ENCODE peak calls at places on chromosomes 12 and 14, in four cellular contexts. W is prostate gland, V is PC-9, C is lower lobe of right lung. B is an unnamed sample.

GRCh38 chr14:93037354-93037753 is 78.4 kb downstream of the ITPK1 start:
- DNase-seq in W (no peak), V (peak; percentile 49), C (no peak), B (no peak)

GRCh38 chr12:44930972-44931600 is 55.0 kb upstream of the NELL2 start:
- DNase-seq in C (no peak), V (no peak), W (no peak), B (no peak)

GRCh38 chr12:52208424-52209165 is 16.8 kb upstream of the KRT80 start:
- DNase-seq in C (peak; percentile 44), V (no peak), W (no peak), B (no peak)

GRCh38 chr14:104265918-104266642 is 127.7 kb downstream of the KIF26A start:
- DNase-seq in C (peak; percentile 16), V (no peak), W (no peak), B (no peak)

GRCh38 chr12:77685112-77685511 is 145.6 kb upstream of the NAV3 start:
- DNase-seq in V (peak; percentile 46), W (peak; percentile 47), C (no peak), B (no peak)

GRCh38 chr14:29637406-29637805 is 290.2 kb downstream of the PRKD1 start:
- DNase-seq in W (peak; percentile 88), C (no peak), V (no peak), B (no peak)

GRCh38 chr12:131536337-131536736 is 174.6 kb upstream of the SFSWAP start:
- DNase-seq in C (no peak), W (no peak), V (no peak), B (no peak)

GRCh38 chr12:131543040-131543439 is 167.8 kb upstream of the SFSWAP start:
- DNase-seq in W (no peak), V (no peak), C (no peak), B (no peak)

GRCh38 chr14:93543766-93544165 is 113.0 kb downstream of the UNC79 start:
- DNase-seq in W (no peak), C (no peak), V (no peak), B (no peak)

GRCh38 chr12:82942963-82943362 is 256.3 kb downstream of the TMTC2 start:
- DNase-seq in V (no peak), C (no peak), W (no peak), B (no peak)

GRCh38 chr12:119061208-119061796 is 80.0 kb downstream of the SRRM4 start:
- DNase-seq in C (peak; percentile 69), W (peak; percentile 30), V (peak; percentile 22), B (no peak)

GRCh38 chr12:49823350-49823749 is 4.9 kb downstream of the NCKAP5L start:
- DNase-seq in V (no peak), W (no peak), C (no peak), B (no peak)

GRCh38 chr12:132189378-132190011 is 45.2 kb downstream of the NOC4L start:
- DNase-seq in V (peak; percentile 92), W (peak; percentile 80), C (peak; percentile 96), B (no peak)

GRCh38 chr14:103099081-103099732 is 4.7 kb downstream of the EXOC3L4 start:
- DNase-seq in V (no peak), W (no peak), C (no peak), B (no peak)

GRCh38 chr12:113231275-113232231 is 10.3 kb downstream of the TPCN1 start:
- DNase-seq in W (no peak), C (no peak), V (peak; percentile 43), B (no peak)

GRCh38 chr14:74133833-74134481 is 49.2 kb downstream of the LIN52 start:
- DNase-seq in V (no peak), W (no peak), C (no peak), B (no peak)

GRCh38 chr12:52837341-52837741 is 3.2 kb upstream of the KRT79 start:
- DNase-seq in W (no peak), C (no peak), V (peak; percentile 34), B (no peak)

GRCh38 chr12:67578976-67579661 is 69.4 kb upstream of the DYRK2 start:
- DNase-seq in V (no peak), W (no peak), C (no peak), B (no peak)

GRCh38 chr14:58599145-58599544 is 38.6 kb upstream of the DACT1 start:
- DNase-seq in C (no peak), W (no peak), V (no peak), B (no peak)

GRCh38 chr12:53186745-53187144 is 6.0 kb upstream of the CSAD start:
- DNase-seq in V (no peak), W (no peak), C (no peak), B (no peak)

GRCh38 chr14:55160989-55161388 is 30.4 kb downstream of the DLGAP5 start:
- DNase-seq in W (no peak), V (no peak), C (no peak), B (no peak)

DNA sequence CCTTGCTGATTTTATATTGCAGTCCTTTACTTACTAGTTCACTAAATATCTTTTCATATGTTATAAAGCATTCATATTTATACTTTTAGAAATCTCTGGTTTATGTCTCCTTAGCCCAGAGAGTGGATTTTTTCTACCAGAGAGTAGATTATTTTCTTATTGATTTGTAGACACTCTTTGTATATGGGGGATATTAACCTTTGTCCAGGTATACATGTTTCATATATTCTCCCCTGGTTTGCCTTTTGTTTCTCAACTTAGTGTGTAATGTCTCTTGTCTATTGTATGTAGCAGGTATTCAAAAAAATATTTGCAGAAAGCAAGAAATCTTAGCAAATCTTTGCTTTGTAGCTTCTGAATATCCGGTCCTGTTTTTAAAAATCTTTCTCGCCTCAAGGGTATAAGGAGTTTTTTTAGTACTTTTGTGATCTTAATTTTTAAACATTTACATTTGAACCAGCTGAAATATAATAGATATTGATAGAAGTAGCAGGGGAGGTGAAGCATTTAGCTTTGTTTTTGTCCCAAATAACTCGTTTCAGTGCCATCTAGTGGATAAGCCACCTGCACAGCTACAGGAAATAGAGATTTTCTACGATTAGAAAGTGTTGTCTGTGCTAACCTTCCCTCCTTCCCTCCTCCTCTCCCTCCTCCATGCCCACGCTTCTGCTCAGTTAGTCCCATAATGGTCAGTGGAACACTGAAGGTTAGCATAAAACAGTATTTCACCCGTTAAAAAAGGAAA is 97.0 kb downstream of the PHETA1 start:
- DNase-seq in C (no peak), W (no peak), V (no peak), B (no peak)
- TF ChIP-seq CTCF in C (no peak), W (peak; percentile 15), V (no peak), B (no peak)

DNA sequence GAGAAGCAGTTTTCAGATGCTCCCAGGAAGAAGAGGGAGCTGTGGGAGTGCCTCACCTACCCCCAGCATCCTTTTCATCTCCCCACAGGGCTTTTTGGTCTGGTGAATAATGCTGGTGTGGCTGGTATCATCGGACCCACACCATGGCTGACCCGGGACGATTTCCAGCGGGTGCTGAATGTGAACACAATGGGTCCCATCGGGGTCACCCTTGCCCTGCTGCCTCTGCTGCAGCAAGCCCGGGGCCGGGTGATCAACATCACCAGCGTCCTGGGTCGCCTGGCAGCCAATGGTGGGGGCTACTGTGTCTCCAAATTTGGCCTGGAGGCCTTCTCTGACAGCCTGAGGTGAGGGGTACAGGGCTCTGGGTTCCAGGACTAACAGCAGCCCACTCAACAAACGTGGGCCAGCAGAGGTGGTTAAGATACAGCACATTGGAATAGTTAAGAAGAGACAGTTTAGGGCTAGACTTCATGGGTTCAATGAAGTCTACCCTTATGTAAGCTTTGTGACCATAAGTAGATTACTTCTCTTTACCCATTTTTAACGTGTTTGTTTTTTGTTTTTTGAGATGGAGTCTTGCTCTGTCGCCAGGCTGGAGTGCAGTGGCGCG is 1.5 kb downstream of the RDH5 start:
- DNase-seq in C (no peak), V (no peak), W (no peak), B (no peak)
- H3K4me3 ChIP-seq in C (no peak overlapping the region), V (no peak overlapping the region), W (no peak overlapping the region), B (no peak overlapping the region)

GRCh38 chr12:21774358-21775129 is at the start of gene KCNJ8:
- DNase-seq in V (no peak), W (peak; percentile 14), C (peak; percentile 83), B (no peak)

GRCh38 chr12:21773799-21774198 is 707 bp downstream of the KCNJ8 start:
- DNase-seq in C (no peak), V (no peak), W (no peak), B (no peak)

GRCh38 chr12:21771311-21771710 is 3.2 kb downstream of the KCNJ8 start:
- DNase-seq in C (no peak), W (no peak), V (no peak), B (no peak)

GRCh38 chr12:21775130-21775920 is 819 bp upstream of the KCNJ8 start:
- DNase-seq in W (no peak), V (no peak), C (no peak), B (no peak)

DNA sequence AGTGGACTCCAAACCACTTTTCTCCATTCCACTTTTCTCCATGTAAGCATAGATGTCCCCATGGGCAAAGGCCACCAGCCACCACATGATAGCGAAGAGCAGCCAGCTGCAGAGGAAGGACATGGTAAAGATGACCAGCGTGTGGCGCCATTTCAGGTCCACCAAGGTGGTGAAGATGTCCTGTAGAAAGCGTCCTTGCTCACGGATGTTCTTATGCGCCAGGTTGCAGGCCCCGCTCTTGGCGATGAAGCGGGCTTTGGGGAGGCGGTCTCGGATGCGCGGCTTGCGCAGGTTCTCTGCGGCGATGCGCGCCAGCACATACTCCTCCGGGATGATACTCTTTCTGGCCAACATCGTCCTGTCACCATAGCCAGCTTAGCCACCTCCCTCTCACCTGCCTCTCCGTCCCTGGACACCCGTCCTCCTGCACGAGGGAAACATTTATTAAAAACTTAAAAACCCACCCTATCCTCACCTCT is 1.2 kb downstream of the KCNJ8 start:
- DNase-seq in C (peak; percentile 49), W (no peak), V (no peak), B (no peak)
- TF ChIP-seq CTCF in C (peak; percentile 26), W (peak; percentile 21), V (peak; percentile 27), B (no peak)

GRCh38 chr14:61186341-61186740 is 94.8 kb downstream of the TMEM30B start:
- DNase-seq in V (no peak), W (no peak), C (no peak), B (no peak)

GRCh38 chr14:61187642-61187905 is 93.6 kb downstream of the TMEM30B start:
- DNase-seq in V (no peak), C (no peak), W (no peak), B (no peak)

GRCh38 chr14:61188936-61189808 is 92.0 kb downstream of the TMEM30B start:
- DNase-seq in V (peak; percentile 84), W (peak; percentile 43), C (peak; percentile 63), B (no peak)

GRCh38 chr14:61186793-61187641 is 94.1 kb downstream of the TMEM30B start:
- DNase-seq in V (no peak), W (no peak), C (no peak), B (no peak)

DNA sequence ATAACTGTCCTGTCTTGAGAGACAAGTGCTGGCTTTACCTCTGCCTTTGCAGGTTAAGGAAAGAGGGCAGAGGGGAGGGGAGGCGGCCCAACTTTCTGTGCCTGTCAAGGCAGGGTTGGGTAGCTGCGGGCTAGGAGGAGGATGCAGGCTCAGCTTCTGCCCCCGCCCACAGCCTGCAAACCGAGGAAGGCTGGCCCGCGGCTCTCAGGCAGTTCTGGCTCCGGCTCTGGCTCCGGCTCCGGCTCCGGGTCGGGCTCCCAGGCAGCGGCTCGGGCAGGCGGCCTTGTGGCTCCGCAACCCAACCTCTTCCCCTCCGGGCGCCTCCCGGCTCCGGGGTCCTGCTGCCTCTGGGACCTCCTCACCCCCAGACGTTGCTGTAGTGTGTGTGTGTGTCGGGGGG is 92.9 kb downstream of the TMEM30B start:
- DNase-seq in V (peak; percentile 67), C (peak; percentile 45), W (peak; percentile 7), B (no peak)
- H3K4me3 ChIP-seq in V (peak overlapping the region; percentile 68), C (peak overlapping the region; percentile 19), W (no peak overlapping the region), B (peak overlapping the region; percentile 28)

B was measured in vagina.